ENCODE peak calls at places on chromosomes 3 and 15, in seven cellular contexts. S is Caco-2, O is heart right ventricle, C is NT2/D1, P is psoas muscle, V is pancreas, R is small intestine. X is an unnamed sample.

GRCh38 chr3:149736180-149737100 is 15.8 kb downstream of the COMMD2 start:
- DNase-seq in S (no peak), O (no peak), C (no peak), P (no peak), V (no peak), R (no peak), X (peak; percentile 98)

GRCh38 chr3:188819939-188820338 is 351.8 kb upstream of the TPRG1 start:
- DNase-seq in S (no peak), O (no peak), C (no peak), P (no peak), V (no peak), R (no peak), X (no peak)

GRCh38 chr3:181694805-181695660 is 16.7 kb upstream of the SOX2 start:
- DNase-seq in S (no peak), O (peak; percentile 27), C (no peak), P (peak; percentile 74), V (peak; percentile 29), R (no peak), X (peak; percentile 6)

GRCh38 chr15:43105077-43105769 is 615 bp downstream of the UBR1 start:
- DNase-seq in S (no peak), O (peak; percentile 6), C (no peak), P (no peak), V (peak; percentile 28), R (peak; percentile 56), X (no peak)

GRCh38 chr3:52983336-52983807 is 62.5 kb downstream of the SFMBT1 start:
- DNase-seq in S (no peak), O (no peak), C (no peak), P (no peak), V (no peak), R (peak; percentile 12), X (no peak)

GRCh38 chr15:67091073-67091965 is 25.9 kb downstream of the SMAD3 start:
- DNase-seq in S (no peak), O (peak; percentile 84), C (no peak), P (peak; percentile 93), V (peak; percentile 72), R (peak; percentile 69), X (no peak)

GRCh38 chr3:17059966-17060560 is 175.3 kb downstream of the PLCL2 start:
- DNase-seq in S (no peak), O (no peak), C (no peak), P (no peak), V (no peak), R (no peak), X (no peak)

GRCh38 chr3:156788846-156789245 is 37.3 kb upstream of the LEKR1 start:
- DNase-seq in S (no peak), O (no peak), C (no peak), P (no peak), V (no peak), R (no peak), X (peak; percentile 47)

GRCh38 chr3:2099028-2099671 is 484 bp downstream of the CNTN4 start:
- DNase-seq in S (peak; percentile 36), O (no peak), C (peak; percentile 32), P (peak; percentile 46), V (peak; percentile 21), R (no peak), X (no peak)

GRCh38 chr3:70516081-70516480 is 203.6 kb upstream of the MDFIC2 start:
- DNase-seq in S (no peak), O (no peak), C (no peak), P (no peak), V (no peak), R (no peak), X (no peak)

GRCh38 chr3:14804835-14805780 is 13.7 kb upstream of the FGD5 start:
- DNase-seq in S (no peak), O (no peak), C (no peak), P (no peak), V (no peak), R (no peak), X (no peak)

GRCh38 chr3:94195381-94195780 is 132.5 kb downstream of the NSUN3 start:
- DNase-seq in S (no peak), O (no peak), C (no peak), P (no peak), V (no peak), R (no peak), X (no peak)

GRCh38 chr3:535566-536416 is 339.2 kb downstream of the CHL1 start:
- DNase-seq in S (no peak), O (no peak), C (peak; percentile 16), P (peak; percentile 73), V (peak; percentile 71), R (no peak), X (no peak)

GRCh38 chr15:75143738-75144334 is 57.8 kb upstream of the C15orf39 start:
- DNase-seq in S (no peak), O (no peak), C (no peak), P (no peak), V (no peak), R (no peak), X (no peak)

GRCh38 chr3:195186041-195186709 is 84.8 kb downstream of the XXYLT1 start:
- DNase-seq in S (no peak), O (no peak), C (no peak), P (no peak), V (no peak), R (no peak), X (no peak)

GRCh38 chr15:64845183-64845611 is 3.5 kb downstream of the PLEKHO2 start:
- DNase-seq in S (no peak), O (peak; percentile 46), C (no peak), P (peak; percentile 63), V (no peak), R (no peak), X (no peak)

DNA sequence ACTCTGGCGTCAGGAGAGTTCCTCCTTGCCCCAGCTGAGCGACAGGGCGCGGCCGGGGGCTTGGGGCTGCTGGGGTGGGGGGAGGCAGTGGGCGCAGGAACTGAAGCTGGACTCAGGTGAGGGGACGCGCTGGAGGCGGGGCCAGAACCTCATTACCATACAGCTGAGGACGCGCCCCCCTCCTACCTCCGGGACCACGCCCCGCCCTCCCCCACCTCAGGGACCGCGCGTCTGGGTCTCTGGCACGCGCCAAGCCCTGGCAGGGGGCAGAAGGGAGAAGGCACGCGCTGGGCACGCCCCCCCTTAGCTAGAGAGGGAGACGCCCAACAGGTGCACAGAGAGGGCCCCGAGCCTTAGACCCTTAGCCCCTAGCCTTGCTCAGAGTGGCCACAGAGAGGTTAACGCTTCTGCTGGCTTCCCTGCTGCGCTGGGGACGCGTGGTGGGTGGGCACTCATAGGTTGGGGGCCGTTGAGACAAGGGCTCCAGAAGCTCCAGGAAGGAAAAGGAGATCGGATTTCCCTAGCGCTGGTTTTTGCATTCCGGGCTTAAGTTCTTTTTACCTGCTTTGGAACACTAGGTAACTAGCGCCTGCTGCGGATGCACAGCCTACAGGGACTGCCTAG is 677 bp upstream of the DLL4 start:
- DNase-seq in S (peak; percentile 72), O (no peak), C (no peak), P (no peak), V (no peak), R (no peak), X (peak; percentile 69)
- H3K4me3 ChIP-seq in S (peak overlapping the region; percentile 65), O (peak overlapping the region; percentile 75), C (peak overlapping the region; percentile 28), P (peak overlapping the region; percentile 66), V (no peak overlapping the region), R (peak overlapping the region; percentile 63), X (peak overlapping the region; percentile 49)

GRCh38 chr15:74131618-74132191 is 1.3 kb downstream of the ISLR2 start:
- DNase-seq in S (no peak), O (no peak), C (no peak), P (no peak), V (no peak), R (no peak), X (no peak)
- H3K27me3 ChIP-seq in S (peaks cover 4% of the 10 kb centered on the region), O (peaks cover 84% of the 10 kb centered on the region), C (peaks cover 87% of the 10 kb centered on the region), P (no peaks in the 10 kb centered on the region), V (peaks cover 9% of the 10 kb centered on the region), R (peaks cover 32% of the 10 kb centered on the region), X (peaks cover 75% of the 10 kb centered on the region)

GRCh38 chr3:32255345-32255744 is 16.9 kb downstream of the CMTM8 start:
- DNase-seq in S (no peak), O (no peak), C (no peak), P (no peak), V (no peak), R (no peak), X (no peak)

GRCh38 chr3:32257641-32258438 is 19.4 kb downstream of the CMTM8 start:
- DNase-seq in S (no peak), O (no peak), C (no peak), P (no peak), V (no peak), R (no peak), X (no peak)

GRCh38 chr3:32256206-32256605 is 17.7 kb downstream of the CMTM8 start:
- DNase-seq in S (no peak), O (no peak), C (no peak), P (no peak), V (no peak), R (no peak), X (no peak)

GRCh38 chr3:32257042-32257441 is 18.6 kb downstream of the CMTM8 start:
- DNase-seq in S (no peak), O (no peak), C (no peak), P (no peak), V (no peak), R (no peak), X (no peak)

DNA sequence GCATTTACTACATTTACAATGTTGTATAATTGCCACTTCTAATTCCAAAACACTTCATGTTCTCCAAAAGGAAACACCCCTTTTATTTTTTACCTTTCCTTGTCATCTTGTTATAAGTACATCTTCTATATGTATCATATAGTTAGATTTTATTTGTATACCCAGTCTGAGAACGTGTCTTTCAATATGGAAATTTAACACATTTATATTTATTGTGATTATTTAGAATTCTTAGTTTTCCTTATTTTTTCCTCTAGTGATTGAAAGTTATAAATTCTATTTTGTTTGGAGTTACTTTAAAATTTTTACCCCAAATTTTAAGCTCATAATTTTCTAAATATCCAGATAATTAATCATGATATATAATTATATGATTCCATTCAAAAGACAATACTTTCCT is 15.8 kb downstream of the CMTM8 start:
- DNase-seq in S (no peak), O (no peak), C (no peak), P (no peak), V (no peak), R (no peak), X (no peak)
- H3K9me3 ChIP-seq in S (peaks cover 15% of the 10 kb centered on the region), O (peaks cover 19% of the 10 kb centered on the region), C (peaks cover 13% of the 10 kb centered on the region), P (peaks cover 8% of the 10 kb centered on the region), V (no peaks in the 10 kb centered on the region), R (no peaks in the 10 kb centered on the region), X (no peaks in the 10 kb centered on the region)

DNA sequence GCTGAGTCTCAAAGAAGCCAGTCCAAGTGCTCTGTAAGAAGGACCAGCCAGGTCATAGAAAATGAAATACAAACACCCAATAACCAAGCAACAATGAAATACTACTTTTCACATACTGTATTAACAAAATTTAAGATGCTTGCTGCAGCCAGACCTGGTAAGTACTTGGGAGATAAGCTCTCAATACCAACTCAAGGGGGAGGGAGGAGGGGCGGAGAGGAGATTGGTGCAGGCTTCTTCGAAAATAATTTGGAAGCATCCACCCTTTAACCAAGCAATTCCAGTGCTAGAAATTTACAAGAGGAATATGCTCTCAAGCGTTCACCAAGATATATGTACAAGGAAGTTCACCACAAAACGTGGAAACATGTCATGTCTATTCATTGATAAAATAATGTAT is 7.6 kb upstream of the LRRC2 start:
- DNase-seq in S (no peak), O (no peak), C (no peak), P (no peak), V (no peak), R (no peak), X (peak; percentile 70)
- H3K4me3 ChIP-seq in S (no peak overlapping the region), O (no peak overlapping the region), C (no peak overlapping the region), P (no peak overlapping the region), V (no peak overlapping the region), R (no peak overlapping the region), X (no peak overlapping the region)